ENCODE peak calls at places on chromosomes 6 and 20, in ten cellular contexts. S is DMS153; D is H9; M is MV-4-11; Z is BJ; R is globus pallidus; J is hypothalamus; X is activated T-cell treated with anti-CD3 and anti-CD28 coated beads, Interleukin-2, amount 50 U/mL, for 4 hours; L is mucosa of descending colon; P is H54. O is an unnamed sample.
A peak's percentile ranks its signal among the peaks of the same experiment; 100 is the strongest.

GRCh38 chr6:4136354-4136831 is 1.0 kb upstream of the ECI2 start:
- DNase-seq in S (no peak), D (no peak), M (no peak), Z (no peak), R (no peak), J (no peak), X (no peak), L (no peak), P (no peak), O (no peak)

GRCh38 chr6:170130771-170131241 is 160.1 kb downstream of the DLL1 start:
- DNase-seq in S (no peak), D (peak; percentile 23), M (no peak), Z (no peak), R (no peak), J (no peak), X (no peak), L (no peak), P (no peak), O (no peak)

GRCh38 chr6:108948252-108948651 is 100.0 kb downstream of the ARMC2 start:
- DNase-seq in S (peak; percentile 18), D (no peak), M (no peak), Z (no peak), R (no peak), J (no peak), X (no peak), L (no peak), P (no peak), O (peak; percentile 37)

GRCh38 chr6:95725344-95725743 is 148.0 kb downstream of the MANEA start:
- DNase-seq in S (no peak), D (no peak), M (no peak), Z (no peak), R (no peak), J (no peak), X (no peak), L (no peak), P (no peak), O (no peak)

GRCh38 chr6:30483677-30484279 is 5.5 kb upstream of the HLA-E start:
- DNase-seq in S (no peak), D (no peak), M (peak; percentile 41), Z (no peak), R (peak; percentile 55), J (no peak), X (no peak), L (no peak), P (no peak), O (no peak)

GRCh38 chr6:139655783-139656705 is 281.6 kb upstream of the CITED2 start:
- DNase-seq in S (peak; percentile 60), D (no peak), M (no peak), Z (no peak), R (no peak), J (no peak), X (no peak), L (peak; percentile 79), P (no peak), O (no peak)

GRCh38 chr20:32466739-32467505 is 108.8 kb downstream of the ASXL1 start:
- DNase-seq in S (no peak), D (no peak), M (no peak), Z (no peak), R (no peak), J (peak; percentile 31), X (no peak), L (peak; percentile 53), P (no peak), O (no peak)

GRCh38 chr6:37020426-37021211 is 15.2 kb downstream of the FGD2 start:
- DNase-seq in S (peak; percentile 69), D (peak; percentile 73), M (no peak), Z (no peak), R (no peak), J (no peak), X (no peak), L (peak; percentile 82), P (no peak), O (peak; percentile 21)

O was measured in NCI-H774.